ENCODE peak calls at places on chromosomes 11 and 22, in ten cellular contexts. One of them, this sample, is unnamed.

GRCh38 chr11:131980878-131981668 is 610.7 kb downstream of the NTM start:
- DNase-seq in fibroblast of lung: peak; percentile 46
- DNase-seq in lower lobe of right lung: no peak
- DNase-seq in pancreas: no peak
- DNase-seq in tibial artery: no peak
- DNase-seq in hepatocyte: no peak
- DNase-seq in naive thymus-derived CD4-positive, alpha-beta T cell: no peak
- DNase-seq in BE2C: no peak
- DNase-seq in tibial nerve: no peak
- DNase-seq in uterus: no peak
- DNase-seq in this sample: no peak

GRCh38 chr11:43399983-43400630 is 41.4 kb downstream of the TTC17 start:
- DNase-seq in fibroblast of lung: peak; percentile 7
- DNase-seq in lower lobe of right lung: no peak
- DNase-seq in pancreas: no peak
- DNase-seq in tibial artery: no peak
- DNase-seq in hepatocyte: no peak
- DNase-seq in naive thymus-derived CD4-positive, alpha-beta T cell: no peak
- DNase-seq in BE2C: no peak
- DNase-seq in tibial nerve: no peak
- DNase-seq in uterus: no peak
- DNase-seq in this sample: no peak

GRCh38 chr11:96026310-96026709 is 102.4 kb upstream of the MTMR2 start:
- DNase-seq in fibroblast of lung: no peak
- DNase-seq in lower lobe of right lung: no peak
- DNase-seq in pancreas: no peak
- DNase-seq in tibial artery: no peak
- DNase-seq in hepatocyte: no peak
- DNase-seq in naive thymus-derived CD4-positive, alpha-beta T cell: no peak
- DNase-seq in BE2C: no peak
- DNase-seq in tibial nerve: no peak
- DNase-seq in uterus: no peak
- DNase-seq in this sample: no peak

GRCh38 chr22:43110927-43111623 is 525 bp downstream of the BIK start:
- DNase-seq in fibroblast of lung: no peak
- DNase-seq in lower lobe of right lung: peak; percentile 75
- DNase-seq in pancreas: peak; percentile 64
- DNase-seq in tibial artery: no peak
- DNase-seq in hepatocyte: peak; percentile 69
- DNase-seq in naive thymus-derived CD4-positive, alpha-beta T cell: peak; percentile 33
- DNase-seq in BE2C: no peak
- DNase-seq in tibial nerve: no peak
- DNase-seq in uterus: no peak
- DNase-seq in this sample: no peak

GRCh38 chr11:3914807-3915206 is 59.3 kb downstream of the STIM1 start:
- DNase-seq in fibroblast of lung: peak; percentile 23
- DNase-seq in lower lobe of right lung: no peak
- DNase-seq in pancreas: no peak
- DNase-seq in tibial artery: no peak
- DNase-seq in hepatocyte: no peak
- DNase-seq in naive thymus-derived CD4-positive, alpha-beta T cell: no peak
- DNase-seq in BE2C: no peak
- DNase-seq in tibial nerve: no peak
- DNase-seq in uterus: no peak
- DNase-seq in this sample: no peak

GRCh38 chr11:14350215-14350614 is 8.8 kb downstream of the RRAS2 start:
- DNase-seq in fibroblast of lung: no peak
- DNase-seq in lower lobe of right lung: no peak
- DNase-seq in pancreas: no peak
- DNase-seq in tibial artery: no peak
- DNase-seq in hepatocyte: no peak
- DNase-seq in naive thymus-derived CD4-positive, alpha-beta T cell: no peak
- DNase-seq in BE2C: no peak
- DNase-seq in tibial nerve: no peak
- DNase-seq in uterus: no peak
- DNase-seq in this sample: peak; percentile 56

GRCh38 chr11:35491231-35491871 is 34.1 kb downstream of the PAMR1 start:
- DNase-seq in fibroblast of lung: peak; percentile 98
- DNase-seq in lower lobe of right lung: no peak
- DNase-seq in pancreas: no peak
- DNase-seq in tibial artery: no peak
- DNase-seq in hepatocyte: peak; percentile 18
- DNase-seq in naive thymus-derived CD4-positive, alpha-beta T cell: no peak
- DNase-seq in BE2C: no peak
- DNase-seq in tibial nerve: no peak
- DNase-seq in uterus: no peak
- DNase-seq in this sample: no peak

GRCh38 chr11:47189100-47189834 is 3.0 kb upstream of the PACSIN3 start:
- DNase-seq in fibroblast of lung: peak; percentile 89
- DNase-seq in lower lobe of right lung: no peak
- DNase-seq in pancreas: no peak
- DNase-seq in tibial artery: no peak
- DNase-seq in hepatocyte: peak; percentile 87
- DNase-seq in naive thymus-derived CD4-positive, alpha-beta T cell: no peak
- DNase-seq in BE2C: no peak
- DNase-seq in tibial nerve: no peak
- DNase-seq in uterus: no peak
- DNase-seq in this sample: no peak

GRCh38 chr11:115717215-115717584 is 213.0 kb upstream of the CADM1 start:
- DNase-seq in fibroblast of lung: peak; percentile 30
- DNase-seq in lower lobe of right lung: no peak
- DNase-seq in pancreas: no peak
- DNase-seq in tibial artery: no peak
- DNase-seq in hepatocyte: no peak
- DNase-seq in naive thymus-derived CD4-positive, alpha-beta T cell: no peak
- DNase-seq in BE2C: no peak
- DNase-seq in tibial nerve: no peak
- DNase-seq in uterus: no peak
- DNase-seq in this sample: no peak

GRCh38 chr11:96567193-96567592 is 177.4 kb downstream of the JRKL start:
- DNase-seq in fibroblast of lung: no peak
- DNase-seq in lower lobe of right lung: no peak
- DNase-seq in pancreas: no peak
- DNase-seq in tibial artery: no peak
- DNase-seq in hepatocyte: no peak
- DNase-seq in naive thymus-derived CD4-positive, alpha-beta T cell: peak; percentile 8
- DNase-seq in BE2C: peak; percentile 14
- DNase-seq in tibial nerve: no peak
- DNase-seq in uterus: no peak
- DNase-seq in this sample: no peak

DNA sequence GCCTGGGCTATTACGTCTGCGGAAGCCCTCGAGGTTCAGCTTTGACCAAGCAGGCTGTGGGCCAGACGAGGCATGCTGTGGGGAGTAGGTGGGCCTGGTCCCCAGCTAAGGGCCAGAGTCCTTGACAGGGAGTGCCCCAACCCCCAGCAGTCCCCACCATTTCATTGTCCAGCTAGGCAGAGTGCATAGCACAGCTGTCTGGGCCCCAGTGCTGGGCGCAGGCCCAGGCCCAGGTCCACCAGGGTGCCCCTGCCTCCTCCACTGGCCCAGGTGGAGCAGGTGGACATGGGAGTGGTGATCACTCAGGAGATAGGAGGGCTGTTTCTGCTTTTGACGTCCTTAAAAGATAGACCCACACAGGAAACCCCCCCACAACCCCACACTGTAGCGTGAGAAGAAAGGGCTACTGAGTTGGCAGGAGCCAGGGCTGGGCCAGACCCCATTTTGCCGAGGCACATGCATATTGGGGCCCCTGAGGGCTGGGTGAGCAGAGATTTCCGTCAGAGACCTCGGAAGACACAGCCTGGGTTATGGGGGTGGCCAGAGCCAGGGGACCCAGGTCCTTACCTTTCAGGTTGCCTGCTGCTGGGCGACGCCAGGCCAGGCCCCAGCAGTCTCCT is 11.7 kb upstream of the SUSD2 start:
- DNase-seq in fibroblast of lung: no peak
- DNase-seq in lower lobe of right lung: no peak
- DNase-seq in pancreas: no peak
- DNase-seq in tibial artery: no peak
- DNase-seq in hepatocyte: no peak
- DNase-seq in naive thymus-derived CD4-positive, alpha-beta T cell: no peak
- DNase-seq in BE2C: no peak
- DNase-seq in tibial nerve: no peak
- DNase-seq in uterus: no peak
- DNase-seq in this sample: no peak
- H3K36me3 ChIP-seq in fibroblast of lung: peaks cover 43% of the 10 kb centered on the region
- H3K36me3 ChIP-seq in lower lobe of right lung: peaks cover 100% of the 10 kb centered on the region
- H3K36me3 ChIP-seq in pancreas: no peaks in the 10 kb centered on the region
- H3K36me3 ChIP-seq in tibial artery: peaks cover 94% of the 10 kb centered on the region
- H3K36me3 ChIP-seq in hepatocyte: no peaks in the 10 kb centered on the region
- H3K36me3 ChIP-seq in naive thymus-derived CD4-positive, alpha-beta T cell: peaks cover 28% of the 10 kb centered on the region
- H3K36me3 ChIP-seq in BE2C: peaks cover 20% of the 10 kb centered on the region
- H3K36me3 ChIP-seq in tibial nerve: no peaks in the 10 kb centered on the region
- H3K36me3 ChIP-seq in uterus: no peaks in the 10 kb centered on the region
- H3K36me3 ChIP-seq in this sample: peaks cover 13% of the 10 kb centered on the region

DNA sequence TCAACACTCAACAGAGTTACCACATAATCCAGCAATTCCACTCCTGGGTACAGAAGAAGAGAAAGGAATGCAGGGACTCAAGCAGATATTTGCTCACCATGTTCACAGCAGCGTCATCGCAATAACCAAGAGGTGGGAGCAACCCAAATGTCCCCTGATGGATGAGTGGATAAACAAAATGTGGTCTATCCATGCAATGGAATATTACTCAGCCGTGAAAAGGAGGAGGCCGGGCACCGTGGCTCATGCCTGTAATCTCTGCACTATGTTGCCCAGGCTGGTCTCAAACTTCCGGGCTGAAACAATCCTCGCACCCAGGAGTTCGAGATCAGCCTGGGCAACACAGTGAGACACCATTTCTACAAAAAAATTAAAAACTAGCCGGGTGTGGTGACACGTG is 131.7 kb downstream of the CTTN start:
- DNase-seq in fibroblast of lung: no peak
- DNase-seq in lower lobe of right lung: no peak
- DNase-seq in pancreas: no peak
- DNase-seq in tibial artery: no peak
- DNase-seq in hepatocyte: no peak
- DNase-seq in naive thymus-derived CD4-positive, alpha-beta T cell: no peak
- DNase-seq in BE2C: no peak
- DNase-seq in tibial nerve: no peak
- DNase-seq in uterus: no peak
- DNase-seq in this sample: no peak
- H3K36me3 ChIP-seq in fibroblast of lung: no peaks in the 10 kb centered on the region
- H3K36me3 ChIP-seq in lower lobe of right lung: no peaks in the 10 kb centered on the region
- H3K36me3 ChIP-seq in pancreas: no peaks in the 10 kb centered on the region
- H3K36me3 ChIP-seq in tibial artery: no peaks in the 10 kb centered on the region
- H3K36me3 ChIP-seq in hepatocyte: no peaks in the 10 kb centered on the region
- H3K36me3 ChIP-seq in naive thymus-derived CD4-positive, alpha-beta T cell: no peaks in the 10 kb centered on the region
- H3K36me3 ChIP-seq in BE2C: no peaks in the 10 kb centered on the region
- H3K36me3 ChIP-seq in tibial nerve: no peaks in the 10 kb centered on the region
- H3K36me3 ChIP-seq in uterus: no peaks in the 10 kb centered on the region
- H3K36me3 ChIP-seq in this sample: no peaks in the 10 kb centered on the region

DNA sequence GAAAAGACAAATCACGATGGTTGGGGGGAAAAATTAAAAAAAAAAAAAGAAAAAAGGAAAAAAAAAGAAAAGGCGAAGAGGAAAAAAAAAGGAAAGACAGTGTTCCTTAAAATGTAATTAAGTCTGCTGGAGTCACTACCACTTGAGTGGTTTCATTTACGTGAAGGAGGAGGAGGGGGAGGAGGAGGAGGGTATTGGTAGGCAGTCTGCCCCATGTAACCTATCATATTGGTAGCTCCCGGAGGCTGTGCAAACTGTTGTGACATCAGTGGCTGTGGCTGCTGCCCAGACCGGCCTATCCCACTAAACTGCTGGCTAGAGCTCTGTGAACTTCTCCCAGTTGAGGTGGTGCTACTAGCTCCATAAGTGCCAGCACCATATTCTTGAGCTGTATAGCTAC is 17.9 kb downstream of the KDELR3 start:
- DNase-seq in fibroblast of lung: no peak
- DNase-seq in lower lobe of right lung: no peak
- DNase-seq in pancreas: no peak
- DNase-seq in tibial artery: no peak
- DNase-seq in hepatocyte: no peak
- DNase-seq in naive thymus-derived CD4-positive, alpha-beta T cell: no peak
- DNase-seq in BE2C: no peak
- DNase-seq in tibial nerve: no peak
- DNase-seq in uterus: no peak
- DNase-seq in this sample: no peak
- H3K36me3 ChIP-seq in fibroblast of lung: peaks cover 29% of the 10 kb centered on the region
- H3K36me3 ChIP-seq in lower lobe of right lung: peaks cover 100% of the 10 kb centered on the region
- H3K36me3 ChIP-seq in pancreas: peaks cover 55% of the 10 kb centered on the region
- H3K36me3 ChIP-seq in tibial artery: peaks cover 98% of the 10 kb centered on the region
- H3K36me3 ChIP-seq in hepatocyte: peaks cover 14% of the 10 kb centered on the region
- H3K36me3 ChIP-seq in naive thymus-derived CD4-positive, alpha-beta T cell: peaks cover 21% of the 10 kb centered on the region
- H3K36me3 ChIP-seq in BE2C: peaks cover 93% of the 10 kb centered on the region
- H3K36me3 ChIP-seq in tibial nerve: peaks cover 3% of the 10 kb centered on the region
- H3K36me3 ChIP-seq in uterus: peaks cover 3% of the 10 kb centered on the region
- H3K36me3 ChIP-seq in this sample: peaks cover 97% of the 10 kb centered on the region

DNA sequence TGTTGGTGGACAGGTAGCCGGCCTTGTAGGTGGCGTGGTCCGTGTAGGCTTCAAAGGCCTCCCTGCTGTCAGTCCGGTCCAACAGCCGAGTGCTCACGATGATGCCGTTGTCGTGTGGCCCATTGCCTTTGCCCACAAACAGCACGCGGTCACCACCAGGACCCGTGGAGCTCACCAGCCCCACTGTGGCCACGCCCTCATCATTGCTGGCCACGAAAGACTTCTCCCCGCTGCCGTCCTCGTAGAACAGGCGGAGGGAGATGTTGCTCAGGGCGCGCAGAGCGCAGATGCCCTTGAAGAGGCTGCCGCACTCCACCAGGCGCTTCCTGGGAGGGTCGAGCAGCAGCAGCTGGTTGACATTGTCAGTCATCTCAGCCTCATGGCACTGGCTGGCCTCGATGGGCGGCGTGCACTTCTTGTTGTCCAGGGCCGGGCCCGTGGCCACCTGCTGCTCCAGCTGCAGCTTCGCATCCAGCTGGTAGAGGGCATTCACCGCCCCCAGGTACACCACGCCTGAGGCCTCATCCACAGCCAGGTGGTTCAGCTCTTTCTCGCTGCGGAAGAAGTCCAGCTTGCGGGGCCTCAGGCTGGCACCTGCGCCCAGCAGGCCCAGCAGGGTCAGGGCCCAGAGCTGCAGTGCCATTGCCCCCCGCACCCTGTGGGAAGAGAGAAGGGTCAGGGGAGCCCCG is 17.4 kb downstream of the PLXNB2 start:
- DNase-seq in fibroblast of lung: no peak
- DNase-seq in lower lobe of right lung: no peak
- DNase-seq in pancreas: no peak
- DNase-seq in tibial artery: no peak
- DNase-seq in hepatocyte: no peak
- DNase-seq in naive thymus-derived CD4-positive, alpha-beta T cell: no peak
- DNase-seq in BE2C: no peak
- DNase-seq in tibial nerve: no peak
- DNase-seq in uterus: no peak
- DNase-seq in this sample: no peak
- H3K36me3 ChIP-seq in fibroblast of lung: peaks cover 55% of the 10 kb centered on the region
- H3K36me3 ChIP-seq in lower lobe of right lung: peaks cover 61% of the 10 kb centered on the region
- H3K36me3 ChIP-seq in pancreas: peaks cover 20% of the 10 kb centered on the region
- H3K36me3 ChIP-seq in tibial artery: peaks cover 53% of the 10 kb centered on the region
- H3K36me3 ChIP-seq in hepatocyte: no peaks in the 10 kb centered on the region
- H3K36me3 ChIP-seq in naive thymus-derived CD4-positive, alpha-beta T cell: no peaks in the 10 kb centered on the region
- H3K36me3 ChIP-seq in BE2C: peaks cover 61% of the 10 kb centered on the region
- H3K36me3 ChIP-seq in tibial nerve: peaks cover 20% of the 10 kb centered on the region
- H3K36me3 ChIP-seq in uterus: no peaks in the 10 kb centered on the region
- H3K36me3 ChIP-seq in this sample: peaks cover 18% of the 10 kb centered on the region

GRCh38 chr22:45578524-45579147 is 76.0 kb downstream of the FBLN1 start:
- DNase-seq in fibroblast of lung: no peak
- DNase-seq in lower lobe of right lung: no peak
- DNase-seq in pancreas: no peak
- DNase-seq in tibial artery: no peak
- DNase-seq in hepatocyte: peak; percentile 2
- DNase-seq in naive thymus-derived CD4-positive, alpha-beta T cell: no peak
- DNase-seq in BE2C: no peak
- DNase-seq in tibial nerve: no peak
- DNase-seq in uterus: no peak
- DNase-seq in this sample: no peak
- H3K36me3 ChIP-seq in fibroblast of lung: no peaks in the 10 kb centered on the region
- H3K36me3 ChIP-seq in lower lobe of right lung: peaks cover 16% of the 10 kb centered on the region
- H3K36me3 ChIP-seq in pancreas: no peaks in the 10 kb centered on the region
- H3K36me3 ChIP-seq in tibial artery: no peaks in the 10 kb centered on the region
- H3K36me3 ChIP-seq in hepatocyte: no peaks in the 10 kb centered on the region
- H3K36me3 ChIP-seq in naive thymus-derived CD4-positive, alpha-beta T cell: no peaks in the 10 kb centered on the region
- H3K36me3 ChIP-seq in BE2C: no peaks in the 10 kb centered on the region
- H3K36me3 ChIP-seq in tibial nerve: no peaks in the 10 kb centered on the region
- H3K36me3 ChIP-seq in uterus: no peaks in the 10 kb centered on the region
- H3K36me3 ChIP-seq in this sample: no peaks in the 10 kb centered on the region